ENCODE peak calls at places on chromosomes 4 and X, in seven cellular contexts. J is OCI-LY7, K is PC-9, L is GM23248, E is SK-N-SH, C is hepatocyte, I is Karpas-422. S is an unnamed sample.

GRCh38 chrX:44223150-44223549 is 120.3 kb downstream of the EFHC2 start:
- DNase-seq in J (no peak), K (peak; percentile 37), L (peak; percentile 51), E (no peak), C (no peak), I (no peak), S (no peak)

GRCh38 chr4:49032440-49033161 is 46.5 kb downstream of the CWH43 start:
- DNase-seq in J (peak; percentile 22), K (peak; percentile 38), L (peak; percentile 36), E (peak; percentile 27), C (no peak), I (peak; percentile 75), S (no peak)

GRCh38 chr4:69239777-69240176 is 25.2 kb upstream of the UGT2B11 start:
- DNase-seq in J (no peak), K (no peak), L (no peak), E (no peak), C (peak; percentile 61), I (no peak), S (no peak)

GRCh38 chrX:46627700-46628405 is 54.3 kb downstream of the CHST7 start:
- DNase-seq in J (no peak), K (no peak), L (peak; percentile 10), E (no peak), C (no peak), I (no peak), S (no peak)

GRCh38 chr4:169249214-169249973 is 21.4 kb downstream of the SH3RF1 start:
- DNase-seq in J (no peak), K (no peak), L (peak; percentile 68), E (no peak), C (peak; percentile 48), I (no peak), S (no peak)

GRCh38 chr4:128847074-128847724 is 37.7 kb downstream of the JADE1 start:
- DNase-seq in J (no peak), K (no peak), L (peak; percentile 24), E (no peak), C (no peak), I (no peak), S (no peak)

GRCh38 chrX:118594697-118595420 is 99.2 kb downstream of the DOCK11 start:
- DNase-seq in J (no peak), K (no peak), L (no peak), E (no peak), C (no peak), I (no peak), S (no peak)

GRCh38 chr4:129240816-129241215 is 144.9 kb downstream of the C4orf33 start:
- DNase-seq in J (no peak), K (no peak), L (no peak), E (no peak), C (peak; percentile 32), I (no peak), S (no peak)

GRCh38 chrX:65035451-65035779 is 59.2 kb upstream of the ZC4H2 start:
- DNase-seq in J (no peak), K (no peak), L (peak; percentile 74), E (peak; percentile 46), C (peak; percentile 50), I (no peak), S (no peak)

GRCh38 chr4:188976644-188977115 is 837.4 kb downstream of the TRIML1 start:
- DNase-seq in J (no peak), K (peak; percentile 11), L (peak; percentile 27), E (no peak), C (peak; percentile 57), I (peak; percentile 62), S (no peak)

GRCh38 chr4:48360285-48360965 is 19.1 kb downstream of the SLAIN2 start:
- DNase-seq in J (no peak), K (no peak), L (peak; percentile 90), E (no peak), C (no peak), I (no peak), S (no peak)

GRCh38 chr4:164536829-164537228 is 217.1 kb upstream of the SMIM31 start:
- DNase-seq in J (no peak), K (peak; percentile 55), L (peak; percentile 84), E (no peak), C (peak; percentile 74), I (no peak), S (peak; percentile 99)

GRCh38 chr4:68175562-68176155 is 46.0 kb upstream of the TMPRSS11F start:
- DNase-seq in J (peak; percentile 64), K (peak; percentile 27), L (peak; percentile 71), E (peak; percentile 49), C (peak; percentile 82), I (peak; percentile 88), S (peak; percentile 19)

GRCh38 chr4:53764761-53765490 is 173.6 kb upstream of the LNX1 start:
- DNase-seq in J (no peak), K (no peak), L (peak; percentile 32), E (no peak), C (no peak), I (no peak), S (no peak)

GRCh38 chr4:53763813-53764597 is 172.7 kb upstream of the LNX1 start:
- DNase-seq in J (no peak), K (no peak), L (peak; percentile 87), E (peak; percentile 41), C (no peak), I (no peak), S (no peak)

GRCh38 chr4:53767503-53767902 is 176.2 kb upstream of the LNX1 start:
- DNase-seq in J (no peak), K (no peak), L (peak; percentile 80), E (no peak), C (no peak), I (no peak), S (no peak)
- H3K4me2 ChIP-seq in J (no peak overlapping the region), K (no peak overlapping the region), L (peak overlapping the region; percentile 68), E (no peak overlapping the region), C (no peak overlapping the region), I (no peak overlapping the region), S (no peak overlapping the region)

GRCh38 chr4:84495448-84496221 is 3.5 kb downstream of the NKX6-1 start:
- DNase-seq in J (no peak), K (no peak), L (no peak), E (no peak), C (no peak), I (no peak), S (no peak)
- H3K4me2 ChIP-seq in J (no peak overlapping the region), K (no peak overlapping the region), L (no peak overlapping the region), E (no peak overlapping the region), C (peak overlapping the region; percentile 92), I (no peak overlapping the region), S (no peak overlapping the region)

GRCh38 chr4:55175779-55176231 is 50.4 kb upstream of the KDR start:
- DNase-seq in J (no peak), K (peak; percentile 29), L (peak; percentile 84), E (no peak), C (no peak), I (no peak), S (no peak)
- H3K4me2 ChIP-seq in J (no peak overlapping the region), K (peak overlapping the region; percentile 70), L (peak overlapping the region; percentile 59), E (peak overlapping the region; percentile 35), C (no peak overlapping the region), I (no peak overlapping the region), S (peak overlapping the region; percentile 2)

GRCh38 chr4:16024009-16024408 is 59.8 kb downstream of the PROM1 start:
- DNase-seq in J (no peak), K (no peak), L (peak; percentile 67), E (no peak), C (no peak), I (no peak), S (no peak)
- H3K4me2 ChIP-seq in J (no peak overlapping the region), K (no peak overlapping the region), L (no peak overlapping the region), E (no peak overlapping the region), C (no peak overlapping the region), I (no peak overlapping the region), S (no peak overlapping the region)

GRCh38 chr4:154519214-154519613 is 27.6 kb upstream of the DCHS2 start:
- DNase-seq in J (no peak), K (no peak), L (no peak), E (no peak), C (no peak), I (no peak), S (no peak)

GRCh38 chr4:154517591-154517990 is 26.0 kb upstream of the DCHS2 start:
- DNase-seq in J (no peak), K (no peak), L (no peak), E (no peak), C (no peak), I (no peak), S (no peak)

GRCh38 chr4:154511990-154512389 is 20.4 kb upstream of the DCHS2 start:
- DNase-seq in J (no peak), K (no peak), L (no peak), E (no peak), C (no peak), I (no peak), S (no peak)

GRCh38 chr4:154516320-154516719 is 24.7 kb upstream of the DCHS2 start:
- DNase-seq in J (no peak), K (no peak), L (no peak), E (no peak), C (no peak), I (no peak), S (no peak)
- H3K4me2 ChIP-seq in J (no peak overlapping the region), K (no peak overlapping the region), L (no peak overlapping the region), E (no peak overlapping the region), C (no peak overlapping the region), I (no peak overlapping the region), S (no peak overlapping the region)

GRCh38 chrX:71953946-71954345 is 43.3 kb downstream of the NHSL2 start:
- DNase-seq in J (no peak), K (no peak), L (no peak), E (peak; percentile 17), C (no peak), I (no peak), S (no peak)
- H3K4me2 ChIP-seq in J (no peak overlapping the region), K (no peak overlapping the region), L (no peak overlapping the region), E (no peak overlapping the region), C (no peak overlapping the region), I (no peak overlapping the region), S (no peak overlapping the region)

GRCh38 chr4:55345980-55346850 is at the start of gene SRD5A3:
- DNase-seq in J (peak; percentile 87), K (peak; percentile 86), L (peak; percentile 93), E (peak; percentile 96), C (peak; percentile 90), I (peak; percentile 92), S (no peak)

GRCh38 chr4:55345054-55345453 is 988 bp upstream of the SRD5A3 start:
- DNase-seq in J (no peak), K (no peak), L (no peak), E (no peak), C (no peak), I (no peak), S (no peak)

GRCh38 chr4:55346851-55347255 is 811 bp downstream of the SRD5A3 start:
- DNase-seq in J (no peak), K (no peak), L (no peak), E (no peak), C (no peak), I (no peak), S (no peak)

GRCh38 chr4:55348436-55348835 is 2.4 kb downstream of the SRD5A3 start:
- DNase-seq in J (no peak), K (no peak), L (peak; percentile 68), E (no peak), C (no peak), I (no peak), S (no peak)

GRCh38 chr4:55347610-55348228 is 1.7 kb downstream of the SRD5A3 start:
- DNase-seq in J (peak; percentile 25), K (no peak), L (peak; percentile 63), E (no peak), C (no peak), I (peak; percentile 63), S (no peak)
- H3K4me2 ChIP-seq in J (peak overlapping the region; percentile 78), K (peak overlapping the region; percentile 78), L (peak overlapping the region; percentile 89), E (no peak overlapping the region), C (peak overlapping the region; percentile 98), I (peak overlapping the region; percentile 91), S (peak overlapping the region; percentile 97)

GRCh38 chr4:47213106-47213505 is 181.7 kb downstream of the GABRB1 start:
- DNase-seq in J (no peak), K (no peak), L (no peak), E (no peak), C (no peak), I (no peak), S (no peak)
- H3K4me2 ChIP-seq in J (no peak overlapping the region), K (no peak overlapping the region), L (no peak overlapping the region), E (peak overlapping the region; percentile 5), C (peak overlapping the region; percentile 18), I (no peak overlapping the region), S (no peak overlapping the region)